ENCODE peak calls at places on chromosome 12, in five cellular contexts. One of them, this sample, is unnamed.

GRCh38 chr12:75662501-75663159 is 151.2 kb upstream of the KRR1 start:
- DNase-seq in tibial nerve: no peak
- DNase-seq in endothelial cell of umbilical vein: no peak
- DNase-seq in transverse colon: no peak
- DNase-seq in heart left ventricle: no peak
- DNase-seq in this sample: no peak

GRCh38 chr12:5684989-5685388 is 253.1 kb downstream of the NTF3 start:
- DNase-seq in tibial nerve: no peak
- DNase-seq in endothelial cell of umbilical vein: no peak
- DNase-seq in transverse colon: no peak
- DNase-seq in heart left ventricle: no peak
- DNase-seq in this sample: no peak

GRCh38 chr12:111406474-111407370 is 999 bp downstream of the SH2B3 start:
- DNase-seq in tibial nerve: no peak
- DNase-seq in endothelial cell of umbilical vein: no peak
- DNase-seq in transverse colon: no peak
- DNase-seq in heart left ventricle: peak
- DNase-seq in this sample: peak

GRCh38 chr12:110254971-110255540 is 26.0 kb upstream of the ATP2A2 start:
- DNase-seq in tibial nerve: no peak
- DNase-seq in endothelial cell of umbilical vein: no peak
- DNase-seq in transverse colon: peak
- DNase-seq in heart left ventricle: no peak
- DNase-seq in this sample: no peak

GRCh38 chr12:62635630-62636029 is 169.0 kb downstream of the MON2 start:
- DNase-seq in tibial nerve: no peak
- DNase-seq in endothelial cell of umbilical vein: no peak
- DNase-seq in transverse colon: no peak
- DNase-seq in heart left ventricle: no peak
- DNase-seq in this sample: no peak

GRCh38 chr12:50937653-50938052 is 14.7 kb upstream of the HIGD1C start:
- DNase-seq in tibial nerve: no peak
- DNase-seq in endothelial cell of umbilical vein: no peak
- DNase-seq in transverse colon: no peak
- DNase-seq in heart left ventricle: no peak
- DNase-seq in this sample: no peak

GRCh38 chr12:71900091-71900490 is 38.6 kb upstream of the TPH2 start:
- DNase-seq in tibial nerve: no peak
- DNase-seq in endothelial cell of umbilical vein: peak
- DNase-seq in transverse colon: no peak
- DNase-seq in heart left ventricle: no peak
- DNase-seq in this sample: no peak

GRCh38 chr12:95663525-95663924 is 112.2 kb upstream of the USP44 start:
- DNase-seq in tibial nerve: no peak
- DNase-seq in endothelial cell of umbilical vein: peak
- DNase-seq in transverse colon: no peak
- DNase-seq in heart left ventricle: no peak
- DNase-seq in this sample: no peak

GRCh38 chr12:111444706-111445310 is 39.1 kb downstream of the SH2B3 start:
- DNase-seq in tibial nerve: peak
- DNase-seq in endothelial cell of umbilical vein: no peak
- DNase-seq in transverse colon: peak
- DNase-seq in heart left ventricle: peak
- DNase-seq in this sample: peak

GRCh38 chr12:22299294-22299912 is 35.1 kb downstream of the ST8SIA1 start:
- DNase-seq in tibial nerve: no peak
- DNase-seq in endothelial cell of umbilical vein: no peak
- DNase-seq in transverse colon: no peak
- DNase-seq in heart left ventricle: no peak
- DNase-seq in this sample: no peak

GRCh38 chr12:25957898-25958253 is 606 bp upstream of the RASSF8 start:
- DNase-seq in tibial nerve: peak
- DNase-seq in endothelial cell of umbilical vein: peak
- DNase-seq in transverse colon: no peak
- DNase-seq in heart left ventricle: no peak
- DNase-seq in this sample: no peak

GRCh38 chr12:24230061-24230460 is 280.6 kb upstream of the SOX5 start:
- DNase-seq in tibial nerve: no peak
- DNase-seq in endothelial cell of umbilical vein: peak
- DNase-seq in transverse colon: no peak
- DNase-seq in heart left ventricle: no peak
- DNase-seq in this sample: no peak

GRCh38 chr12:68560823-68561422 is 49.8 kb upstream of the RAP1B start:
- DNase-seq in tibial nerve: no peak
- DNase-seq in endothelial cell of umbilical vein: no peak
- DNase-seq in transverse colon: no peak
- DNase-seq in heart left ventricle: no peak
- DNase-seq in this sample: no peak

GRCh38 chr12:95402096-95402495 is 71.9 kb upstream of the METAP2 start:
- DNase-seq in tibial nerve: no peak
- DNase-seq in endothelial cell of umbilical vein: no peak
- DNase-seq in transverse colon: no peak
- DNase-seq in heart left ventricle: no peak
- DNase-seq in this sample: no peak

GRCh38 chr12:20463920-20464524 is 95.7 kb downstream of the PDE3A start:
- DNase-seq in tibial nerve: no peak
- DNase-seq in endothelial cell of umbilical vein: peak
- DNase-seq in transverse colon: no peak
- DNase-seq in heart left ventricle: no peak
- DNase-seq in this sample: no peak

GRCh38 chr12:91818236-91819131 is 327.2 kb downstream of the BTG1 start:
- DNase-seq in tibial nerve: no peak
- DNase-seq in endothelial cell of umbilical vein: no peak
- DNase-seq in transverse colon: no peak
- DNase-seq in heart left ventricle: no peak
- DNase-seq in this sample: no peak

GRCh38 chr12:11827096-11827841 is 177.8 kb downstream of the ETV6 start:
- DNase-seq in tibial nerve: no peak
- DNase-seq in endothelial cell of umbilical vein: no peak
- DNase-seq in transverse colon: no peak
- DNase-seq in heart left ventricle: peak
- DNase-seq in this sample: no peak

GRCh38 chr12:30792648-30793499 is 38.1 kb upstream of the CAPRIN2 start:
- DNase-seq in tibial nerve: no peak
- DNase-seq in endothelial cell of umbilical vein: peak
- DNase-seq in transverse colon: no peak
- DNase-seq in heart left ventricle: no peak
- DNase-seq in this sample: no peak

GRCh38 chr12:51520576-51521325 is 70.3 kb upstream of the SCN8A start:
- DNase-seq in tibial nerve: no peak
- DNase-seq in endothelial cell of umbilical vein: no peak
- DNase-seq in transverse colon: no peak
- DNase-seq in heart left ventricle: no peak
- DNase-seq in this sample: no peak

GRCh38 chr12:87266305-87266704 is 762.9 kb downstream of the C12orf50 start:
- DNase-seq in tibial nerve: no peak
- DNase-seq in endothelial cell of umbilical vein: no peak
- DNase-seq in transverse colon: no peak
- DNase-seq in heart left ventricle: no peak
- DNase-seq in this sample: no peak

DNA sequence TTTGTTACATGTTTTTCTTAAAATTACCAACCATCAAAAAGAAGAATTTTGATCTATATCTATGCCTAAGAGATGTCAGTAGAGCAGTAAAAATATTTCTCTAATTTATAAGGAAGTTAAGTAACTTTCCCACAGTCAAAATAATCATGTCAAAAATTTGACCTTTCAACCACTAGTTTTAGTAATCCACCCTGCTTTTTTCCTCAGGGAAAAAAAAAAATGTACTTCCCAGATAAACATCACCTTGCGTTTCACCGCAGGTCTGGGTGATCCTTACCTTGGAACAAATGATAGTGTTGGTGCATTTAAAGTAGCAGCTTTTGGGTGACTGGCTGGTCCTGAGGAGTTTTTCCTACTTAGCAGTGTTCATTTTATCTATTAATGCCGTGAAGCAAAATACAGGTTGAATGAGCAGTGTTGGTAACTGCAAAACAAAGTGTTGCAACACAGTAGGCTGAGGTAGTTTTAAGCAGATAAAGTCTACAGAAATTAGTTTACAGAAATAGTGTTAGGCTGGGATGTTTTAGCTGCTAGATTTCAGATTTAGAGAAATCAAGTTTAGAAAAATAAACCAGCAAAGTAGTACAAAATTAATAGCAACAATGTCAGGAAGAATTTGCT is 137.2 kb upstream of the DNM1L start:
- DNase-seq in tibial nerve: no peak
- DNase-seq in endothelial cell of umbilical vein: peak
- DNase-seq in transverse colon: no peak
- DNase-seq in heart left ventricle: no peak
- DNase-seq in this sample: no peak
- TF ChIP-seq CTCF in tibial nerve: no peak
- TF ChIP-seq CTCF in endothelial cell of umbilical vein: no peak
- TF ChIP-seq CTCF in transverse colon: no peak
- TF ChIP-seq CTCF in heart left ventricle: no peak
- TF ChIP-seq CTCF in this sample: no peak

DNA sequence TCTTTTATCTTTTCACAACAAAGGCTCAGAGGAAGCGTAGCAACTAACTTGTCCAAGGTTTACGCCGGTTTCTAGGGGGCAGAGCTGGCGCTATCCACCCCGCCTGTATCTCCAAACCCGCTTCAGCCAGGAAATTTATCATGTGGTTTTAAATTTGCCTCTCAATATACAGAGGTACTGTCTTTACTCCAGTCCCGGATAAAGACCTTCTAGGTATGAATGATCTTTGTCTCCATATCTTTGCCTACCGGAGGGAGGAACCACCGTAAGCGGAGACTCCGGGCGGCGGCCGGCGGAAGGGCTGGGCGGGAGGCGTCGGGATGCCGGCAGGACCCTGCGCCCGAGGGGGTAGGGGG is 693 bp upstream of the RIMKLB start:
- DNase-seq in tibial nerve: no peak
- DNase-seq in endothelial cell of umbilical vein: peak
- DNase-seq in transverse colon: no peak
- DNase-seq in heart left ventricle: no peak
- DNase-seq in this sample: no peak
- TF ChIP-seq POLR2A in tibial nerve: no peak
- TF ChIP-seq POLR2A in endothelial cell of umbilical vein: no peak
- TF ChIP-seq POLR2A in transverse colon: no peak
- TF ChIP-seq POLR2A in heart left ventricle: no peak
- TF ChIP-seq POLR2A in this sample: no peak

GRCh38 chr12:117360551-117361311 is 695 bp downstream of the NOS1 start:
- DNase-seq in tibial nerve: no peak
- DNase-seq in endothelial cell of umbilical vein: no peak
- DNase-seq in transverse colon: no peak
- DNase-seq in heart left ventricle: no peak
- DNase-seq in this sample: no peak
- H3K4me3 ChIP-seq in tibial nerve: peak
- H3K4me3 ChIP-seq in endothelial cell of umbilical vein: no peak
- H3K4me3 ChIP-seq in transverse colon: no peak
- H3K4me3 ChIP-seq in heart left ventricle: peak
- H3K4me3 ChIP-seq in this sample: no peak

GRCh38 chr12:81147286-81147919 is 69.5 kb downstream of the ACSS3 start:
- DNase-seq in tibial nerve: no peak
- DNase-seq in endothelial cell of umbilical vein: no peak
- DNase-seq in transverse colon: no peak
- DNase-seq in heart left ventricle: no peak
- DNase-seq in this sample: no peak
- TF ChIP-seq CTCF in tibial nerve: no peak
- TF ChIP-seq CTCF in endothelial cell of umbilical vein: no peak
- TF ChIP-seq CTCF in transverse colon: no peak
- TF ChIP-seq CTCF in heart left ventricle: no peak
- TF ChIP-seq CTCF in this sample: no peak

DNA sequence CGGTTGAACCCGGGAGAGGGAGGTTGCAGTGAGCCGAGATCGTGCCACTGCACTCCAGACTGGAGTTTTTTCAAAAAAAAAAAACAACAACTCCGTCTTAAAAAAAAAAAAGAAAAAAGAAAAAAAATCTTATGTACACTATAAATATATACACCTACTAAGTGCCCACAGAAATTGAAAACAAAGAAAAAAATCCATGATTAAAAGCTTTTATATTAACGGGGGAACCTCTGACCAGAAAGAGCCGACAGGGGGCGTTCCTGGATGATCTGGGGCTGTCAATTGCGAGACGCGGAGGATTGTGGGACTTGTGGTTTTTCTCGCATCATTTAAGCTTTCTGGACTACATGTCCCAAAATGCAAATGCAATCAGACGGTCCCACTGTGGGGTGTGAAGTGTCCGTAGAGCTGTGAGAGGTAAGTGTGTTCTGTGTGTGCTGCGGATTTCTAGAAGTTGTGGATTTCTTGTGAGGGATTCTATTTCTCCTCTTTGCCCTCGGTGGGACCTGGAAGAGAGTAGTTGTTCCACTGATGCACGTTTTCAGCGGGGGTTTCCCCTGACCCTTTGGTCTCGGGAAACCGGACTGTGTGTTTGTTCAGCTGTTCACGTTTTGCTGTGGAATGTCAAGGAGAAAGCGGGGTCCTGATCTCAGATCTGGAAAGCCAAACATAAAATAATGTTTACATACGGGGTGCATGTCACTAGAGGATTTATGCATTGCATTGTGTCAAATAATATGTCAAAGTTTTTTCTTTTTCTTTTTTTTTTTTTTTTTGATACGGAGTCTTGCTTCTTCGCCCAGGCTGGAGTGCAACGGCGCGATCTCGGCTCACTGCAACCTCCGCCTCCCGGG is at the start of gene SIRT4:
- DNase-seq in tibial nerve: peak
- DNase-seq in endothelial cell of umbilical vein: peak
- DNase-seq in transverse colon: peak
- DNase-seq in heart left ventricle: peak
- DNase-seq in this sample: peak
- TF ChIP-seq POLR2A in tibial nerve: no peak
- TF ChIP-seq POLR2A in endothelial cell of umbilical vein: peak
- TF ChIP-seq POLR2A in transverse colon: no peak
- TF ChIP-seq POLR2A in heart left ventricle: peak
- TF ChIP-seq POLR2A in this sample: no peak

This sample was measured in Peyer's patch.